ENCODE peak calls at places on chromosomes 12 and 14, in four cellular contexts. G is aorta; Z is NCI-H1930; U is CD4-positive, CD25-positive, alpha-beta regulatory T cell. L is an unnamed sample.

GRCh38 chr12:65536876-65537661 is 258.6 kb downstream of the MSRB3 start:
- DNase-seq in G (peak; percentile 83), Z (no peak), U (no peak), L (no peak)

GRCh38 chr12:122125452-122126341 is 47.1 kb downstream of the MLXIP start:
- DNase-seq in G (peak; percentile 48), Z (no peak), U (no peak), L (no peak)

GRCh38 chr14:103657466-103657865 is 28.5 kb downstream of the KLC1 start:
- DNase-seq in G (peak; percentile 56), Z (no peak), U (no peak), L (peak; percentile 73)

GRCh38 chr14:89954045-89955021 is at the start of gene EFCAB11:
- DNase-seq in G (peak; percentile 97), Z (peak; percentile 85), U (peak; percentile 98), L (peak; percentile 98)

GRCh38 chr14:32546246-32546645 is 217.1 kb downstream of the AKAP6 start:
- DNase-seq in G (no peak), Z (no peak), U (no peak), L (no peak)

GRCh38 chr12:95820096-95820703 is 29.6 kb upstream of the NTN4 start:
- DNase-seq in G (no peak), Z (peak; percentile 26), U (no peak), L (no peak)

GRCh38 chr14:84442481-84442880 is 1087.5 kb upstream of the FLRT2 start:
- DNase-seq in G (no peak), Z (peak; percentile 19), U (no peak), L (no peak)

GRCh38 chr14:103704708-103705107 is 10.5 kb downstream of the XRCC3 start:
- DNase-seq in G (no peak), Z (no peak), U (no peak), L (peak; percentile 47)

GRCh38 chr14:104732931-104733681 is 9.1 kb downstream of the ADSS1 start:
- DNase-seq in G (no peak), Z (no peak), U (no peak), L (no peak)

GRCh38 chr12:58269476-58269875 is 328.1 kb downstream of the ATP23 start:
- DNase-seq in G (no peak), Z (no peak), U (no peak), L (no peak)

GRCh38 chr12:115473257-115473956 is 789.4 kb upstream of the TBX3 start:
- DNase-seq in G (no peak), Z (no peak), U (no peak), L (no peak)

GRCh38 chr14:69288001-69288771 is 28.2 kb downstream of the GALNT16 start:
- DNase-seq in G (no peak), Z (no peak), U (no peak), L (no peak)

GRCh38 chr14:47346849-47347248 is 328.6 kb downstream of the MDGA2 start:
- DNase-seq in G (no peak), Z (no peak), U (no peak), L (no peak)

GRCh38 chr14:86527312-86527711 is 997.4 kb downstream of the FLRT2 start:
- DNase-seq in G (no peak), Z (no peak), U (no peak), L (no peak)

GRCh38 chr14:59022144-59022543 is 166.3 kb upstream of the DAAM1 start:
- DNase-seq in G (no peak), Z (no peak), U (no peak), L (no peak)

GRCh38 chr14:53850714-53851296 is 105.8 kb downstream of the BMP4 start:
- DNase-seq in G (no peak), Z (no peak), U (no peak), L (no peak)

GRCh38 chr14:22095845-22096510 is 422.4 kb upstream of the OR4E1 start:
- DNase-seq in G (no peak), Z (no peak), U (no peak), L (no peak)

GRCh38 chr12:96425321-96425720 is 25.1 kb upstream of the CDK17 start:
- DNase-seq in G (no peak), Z (no peak), U (no peak), L (no peak)

GRCh38 chr14:87540339-87540738 is 452.6 kb downstream of the GALC start:
- DNase-seq in G (no peak), Z (no peak), U (no peak), L (no peak)

GRCh38 chr14:49303952-49304516 is 282.1 kb downstream of the RPS29 start:
- DNase-seq in G (no peak), Z (no peak), U (no peak), L (no peak)

GRCh38 chr12:126772171-126772864 is 1494.7 kb upstream of the TMEM132C start:
- DNase-seq in G (no peak), Z (no peak), U (peak; percentile 58), L (no peak)

GRCh38 chr12:106841471-106842302 is 67.2 kb downstream of the RIC8B start:
- DNase-seq in G (no peak), Z (peak; percentile 40), U (peak; percentile 44), L (peak; percentile 17)

GRCh38 chr12:23084236-23084995 is 459.4 kb downstream of the ETNK1 start:
- DNase-seq in G (no peak), Z (peak; percentile 20), U (no peak), L (no peak)

GRCh38 chr14:105398044-105398725 is at the start of gene TEX22:
- DNase-seq in G (peak; percentile 98), Z (peak; percentile 88), U (peak; percentile 84), L (peak; percentile 95)

GRCh38 chr12:19186722-19187661 is 57.5 kb downstream of the PLEKHA5 start:
- DNase-seq in G (no peak), Z (peak; percentile 22), U (peak; percentile 5), L (no peak)